ENCODE peak calls at places on chromosome 6, in eight cellular contexts. L is foreskin keratinocyte, D is heart left ventricle, N is left lung, V is hepatocyte, I is neural progenitor cell, O is uterus, Y is A673. Q is an unnamed sample.
A peak's percentile ranks its signal among the peaks of the same experiment; 100 is the strongest.

GRCh38 chr6:123415844-123416468 is 220.8 kb downstream of the TRDN start:
- DNase-seq in L (peak; percentile 9), D (peak; percentile 52), N (no peak), V (peak; percentile 80), I (peak; percentile 79), O (peak; percentile 22), Y (peak; percentile 82), Q (peak; percentile 50)

GRCh38 chr6:110101885-110102284 is 77.6 kb downstream of the WASF1 start:
- DNase-seq in L (no peak), D (no peak), N (no peak), V (no peak), I (no peak), O (no peak), Y (no peak), Q (no peak)

GRCh38 chr6:125477141-125477540 is 175.4 kb upstream of the HDDC2 start:
- DNase-seq in L (no peak), D (no peak), N (no peak), V (no peak), I (no peak), O (no peak), Y (no peak), Q (no peak)

GRCh38 chr6:163944897-163945296 is 530.4 kb downstream of the QKI start:
- DNase-seq in L (no peak), D (no peak), N (no peak), V (no peak), I (peak; percentile 58), O (no peak), Y (peak; percentile 16), Q (no peak)

GRCh38 chr6:44735631-44735963 is 348.1 kb downstream of the CDC5L start:
- DNase-seq in L (peak; percentile 93), D (no peak), N (no peak), V (no peak), I (no peak), O (no peak), Y (no peak), Q (no peak)

GRCh38 chr6:71496018-71496800 is 207.6 kb downstream of the OGFRL1 start:
- DNase-seq in L (no peak), D (no peak), N (no peak), V (no peak), I (no peak), O (no peak), Y (no peak), Q (no peak)

GRCh38 chr6:125749864-125750691 is 646 bp downstream of the HEY2 start:
- DNase-seq in L (no peak), D (peak; percentile 64), N (peak; percentile 60), V (no peak), I (peak; percentile 53), O (no peak), Y (no peak), Q (peak; percentile 78)

GRCh38 chr6:80642452-80642851 is 536.0 kb downstream of the BCKDHB start:
- DNase-seq in L (no peak), D (no peak), N (no peak), V (no peak), I (no peak), O (no peak), Y (no peak), Q (no peak)

GRCh38 chr6:166143011-166143410 is 24.6 kb downstream of the TBXT start:
- DNase-seq in L (no peak), D (no peak), N (no peak), V (no peak), I (no peak), O (no peak), Y (no peak), Q (no peak)

GRCh38 chr6:23611776-23612381 is 514.1 kb upstream of the NRSN1 start:
- DNase-seq in L (no peak), D (no peak), N (no peak), V (no peak), I (no peak), O (no peak), Y (no peak), Q (no peak)

GRCh38 chr6:126812651-126813050 is 305.8 kb upstream of the RSPO3 start:
- DNase-seq in L (no peak), D (no peak), N (no peak), V (no peak), I (peak; percentile 16), O (no peak), Y (peak; percentile 37), Q (no peak)

GRCh38 chr6:130577178-130577919 is 211.5 kb downstream of the TMEM200A start:
- DNase-seq in L (no peak), D (no peak), N (no peak), V (no peak), I (no peak), O (no peak), Y (peak; percentile 72), Q (no peak)

GRCh38 chr6:146598785-146599405 is at the start of gene ADGB:
- DNase-seq in L (no peak), D (peak; percentile 82), N (peak; percentile 95), V (peak; percentile 84), I (peak; percentile 89), O (no peak), Y (peak; percentile 17), Q (peak; percentile 69)

GRCh38 chr6:130447374-130447773 is 81.6 kb downstream of the TMEM200A start:
- DNase-seq in L (no peak), D (no peak), N (no peak), V (no peak), I (no peak), O (no peak), Y (no peak), Q (no peak)

GRCh38 chr6:89987830-89988229 is 93.6 kb downstream of the GJA10 start:
- DNase-seq in L (no peak), D (no peak), N (no peak), V (no peak), I (no peak), O (no peak), Y (no peak), Q (no peak)
- H3K4me1 ChIP-seq in L (peaks cover 4% of the 10 kb centered on the region), D (peaks cover 23% of the 10 kb centered on the region), N (no peaks in the 10 kb centered on the region), V (peaks cover 11% of the 10 kb centered on the region), I (peaks cover 28% of the 10 kb centered on the region), O (no peaks in the 10 kb centered on the region), Y (peaks cover 23% of the 10 kb centered on the region), Q (peaks cover 9% of the 10 kb centered on the region)

GRCh38 chr6:109095036-109095820 is at the start of gene CEP57L1:
- DNase-seq in L (peak; percentile 93), D (peak; percentile 99), N (peak; percentile 96), V (peak; percentile 100), I (peak; percentile 100), O (peak; percentile 97), Y (peak; percentile 99), Q (peak; percentile 98)
- TF ChIP-seq CTCF in L (no peak), D (no peak), N (no peak), V (no peak), I (peak; percentile 31), O (peak; percentile 16), Y (peak; percentile 20), Q (peak; percentile 9)

GRCh38 chr6:52325695-52326471 is 36.1 kb upstream of the PAQR8 start:
- DNase-seq in L (no peak), D (no peak), N (no peak), V (peak; percentile 70), I (peak; percentile 90), O (no peak), Y (no peak), Q (no peak)
- H3K4me1 ChIP-seq in L (no peaks in the 10 kb centered on the region), D (no peaks in the 10 kb centered on the region), N (peaks cover 6% of the 10 kb centered on the region), V (peaks cover 36% of the 10 kb centered on the region), I (peaks cover 21% of the 10 kb centered on the region), O (no peaks in the 10 kb centered on the region), Y (no peaks in the 10 kb centered on the region), Q (no peaks in the 10 kb centered on the region)

DNA sequence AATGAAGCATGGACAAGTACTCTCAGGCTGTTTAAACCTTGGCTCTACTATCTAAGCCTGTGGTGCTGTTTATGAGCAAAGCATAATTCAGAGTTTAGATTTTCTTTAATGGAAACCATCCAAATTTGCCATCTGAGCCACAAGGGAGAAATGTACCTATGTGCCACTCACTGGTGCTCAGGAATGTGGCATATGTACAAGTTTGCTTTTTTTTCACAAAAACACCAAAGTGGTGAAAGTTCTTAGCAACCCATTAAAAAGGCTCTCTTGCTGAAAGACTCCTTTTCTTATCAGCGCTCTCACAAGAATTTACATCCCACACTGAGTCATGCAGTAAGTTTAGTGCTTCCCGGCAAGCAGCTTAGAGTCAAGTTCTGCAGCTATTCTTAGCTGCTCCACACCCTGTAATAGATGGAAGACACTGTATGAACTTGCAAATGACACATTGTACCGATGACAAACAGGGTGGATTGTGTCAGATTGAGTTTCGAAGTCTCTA is 57.3 kb upstream of the MLIP start:
- DNase-seq in L (peak; percentile 95), D (peak; percentile 39), N (no peak), V (peak; percentile 80), I (no peak), O (no peak), Y (peak; percentile 74), Q (peak; percentile 48)
- TF ChIP-seq CTCF in L (no peak), D (no peak), N (no peak), V (no peak), I (no peak), O (no peak), Y (no peak), Q (no peak)

DNA sequence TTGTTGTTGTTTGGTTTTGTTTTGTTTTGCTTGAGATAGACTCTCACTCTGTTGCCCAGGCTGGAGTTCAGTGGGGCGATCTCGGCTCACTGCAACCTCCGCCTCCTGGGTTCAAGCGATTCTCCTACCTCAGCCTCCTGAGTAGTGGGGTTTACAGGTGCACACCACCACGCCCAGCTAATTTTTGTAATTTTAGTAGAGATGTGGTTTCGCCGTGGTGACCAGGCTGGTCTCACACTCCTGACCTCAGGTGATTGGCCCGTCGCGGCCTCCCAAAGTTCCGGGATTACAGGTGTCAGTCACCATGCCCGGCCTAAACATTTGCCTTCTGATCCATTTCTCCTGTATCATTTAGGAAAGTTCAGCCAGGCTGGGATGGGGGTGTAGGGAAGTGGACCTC is 17.7 kb downstream of the DUSP22 start:
- DNase-seq in L (no peak), D (no peak), N (peak; percentile 77), V (no peak), I (no peak), O (no peak), Y (no peak), Q (no peak)
- H3K4me1 ChIP-seq in L (no peaks in the 10 kb centered on the region), D (peaks cover 48% of the 10 kb centered on the region), N (peaks cover 7% of the 10 kb centered on the region), V (no peaks in the 10 kb centered on the region), I (no peaks in the 10 kb centered on the region), O (no peaks in the 10 kb centered on the region), Y (no peaks in the 10 kb centered on the region), Q (no peaks in the 10 kb centered on the region)

Q was measured in tibial artery.